ENCODE peak calls at places on chromosomes 3 and 15, in five cellular contexts. Z is RWPE2, S is heart left ventricle, N is PC-9, E is H7. U is an unnamed sample. For H3K36me3, the result is how much of the 10 kb centered on the place peaks cover.

GRCh38 chr15:68637755-68638405 is 59.1 kb downstream of the CORO2B start:
- DNase-seq in Z (no peak), S (peak), N (no peak), E (no peak), U (peak)

GRCh38 chr3:173599673-173600072 is 202.1 kb downstream of the NLGN1 start:
- DNase-seq in Z (no peak), S (no peak), N (no peak), E (no peak), U (no peak)

GRCh38 chr3:140008693-140008980 is 73.7 kb downstream of the CLSTN2 start:
- DNase-seq in Z (no peak), S (no peak), N (no peak), E (no peak), U (no peak)

GRCh38 chr3:185744997-185745843 is 79.6 kb downstream of the IGF2BP2 start:
- DNase-seq in Z (peak), S (no peak), N (peak), E (no peak), U (no peak)

GRCh38 chr15:47371939-47372338 is 345.4 kb upstream of the SEMA6D start:
- DNase-seq in Z (no peak), S (no peak), N (no peak), E (no peak), U (no peak)

GRCh38 chr3:40417845-40418543 is 31.0 kb downstream of the ENTPD3 start:
- DNase-seq in Z (no peak), S (no peak), N (no peak), E (no peak), U (no peak)

GRCh38 chr3:20326537-20326936 is 140.5 kb upstream of the SGO1 start:
- DNase-seq in Z (no peak), S (no peak), N (no peak), E (no peak), U (no peak)

GRCh38 chr3:183275418-183275817 is 22.4 kb downstream of the B3GNT5 start:
- DNase-seq in Z (no peak), S (no peak), N (peak), E (no peak), U (no peak)

GRCh38 chr3:31979006-31979697 is 1.9 kb downstream of the OSBPL10 start:
- DNase-seq in Z (no peak), S (no peak), N (no peak), E (no peak), U (no peak)

GRCh38 chr3:40597441-40597840 is 72.7 kb downstream of the ZNF621 start:
- DNase-seq in Z (no peak), S (no peak), N (no peak), E (no peak), U (no peak)

GRCh38 chr3:39449796-39450195 is 17.7 kb upstream of the MOBP start:
- DNase-seq in Z (no peak), S (no peak), N (no peak), E (no peak), U (no peak)

GRCh38 chr15:67149859-67150824 is 84.7 kb downstream of the SMAD3 start:
- DNase-seq in Z (peak), S (peak), N (peak), E (peak), U (no peak)

GRCh38 chr3:13069495-13069894 is 3.7 kb downstream of the IQSEC1 start:
- DNase-seq in Z (no peak), S (no peak), N (no peak), E (no peak), U (no peak)

GRCh38 chr3:13070622-13071021 is 2.6 kb downstream of the IQSEC1 start:
- DNase-seq in Z (no peak), S (no peak), N (no peak), E (no peak), U (no peak)

GRCh38 chr3:13072239-13073041 is 789 bp downstream of the IQSEC1 start:
- DNase-seq in Z (no peak), S (peak), N (no peak), E (peak), U (no peak)

GRCh38 chr3:13073042-13073906 is at the start of gene IQSEC1:
- DNase-seq in Z (no peak), S (peak), N (no peak), E (peak), U (no peak)

GRCh38 chr3:13071695-13072094 is 1.5 kb downstream of the IQSEC1 start:
- DNase-seq in Z (no peak), S (no peak), N (no peak), E (no peak), U (no peak)
- H3K4me3 ChIP-seq in Z (no peak), S (no peak), N (no peak), E (no peak), U (no peak)

GRCh38 chr3:121661376-121661775 is 673 bp upstream of the HCLS1 start:
- DNase-seq in Z (no peak), S (no peak), N (no peak), E (no peak), U (no peak)
- H3K36me3 ChIP-seq in Z (under half), S (under half), N (under half), E (under half), U (under half)

GRCh38 chr15:95326689-95327525 is 1003.6 kb upstream of the NR2F2 start:
- DNase-seq in Z (no peak), S (no peak), N (no peak), E (peak), U (peak)
- H3K4me3 ChIP-seq in Z (peak), S (peak), N (no peak), E (peak), U (peak)

GRCh38 chr15:70356919-70357318 is 259.2 kb upstream of the TLE3 start:
- DNase-seq in Z (peak), S (no peak), N (no peak), E (no peak), U (no peak)

GRCh38 chr15:70356062-70356860 is 258.5 kb upstream of the TLE3 start:
- DNase-seq in Z (peak), S (no peak), N (no peak), E (no peak), U (peak)

GRCh38 chr15:70358011-70358819 is 260.5 kb upstream of the TLE3 start:
- DNase-seq in Z (peak), S (no peak), N (no peak), E (no peak), U (no peak)

GRCh38 chr15:70358871-70359647 is 261.3 kb upstream of the TLE3 start:
- DNase-seq in Z (peak), S (no peak), N (no peak), E (no peak), U (no peak)

DNA sequence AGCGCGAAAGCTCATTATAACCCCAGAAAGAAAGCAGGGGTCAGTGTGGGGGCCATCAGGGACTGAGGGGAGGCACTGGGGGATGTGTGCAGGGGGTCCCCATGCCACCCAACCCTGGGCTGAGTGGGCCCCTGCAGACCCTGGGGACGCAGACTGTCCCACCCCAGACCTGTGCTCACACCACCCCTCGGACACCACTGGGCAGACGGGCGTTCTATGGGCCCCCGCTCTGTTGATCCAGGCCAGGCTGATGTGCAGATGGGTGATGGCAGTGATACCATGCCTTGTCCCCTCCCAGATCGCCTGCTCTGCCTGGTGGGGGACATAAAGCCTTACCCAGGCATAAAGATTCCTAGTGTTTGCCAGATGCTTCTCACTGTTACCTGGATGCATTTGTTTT is 259.7 kb upstream of the TLE3 start:
- DNase-seq in Z (peak), S (no peak), N (no peak), E (no peak), U (no peak)
- H3K36me3 ChIP-seq in Z (under half), S (under half), N (under half), E (under half), U (under half)

GRCh38 chr3:49929333-49930240 is at the start of gene MON1A:
- DNase-seq in Z (peak), S (peak), N (peak), E (peak), U (peak)
- H3K4me3 ChIP-seq in Z (peak), S (peak), N (peak), E (peak), U (peak)

GRCh38 chr15:25087137-25087536 is 132.3 kb downstream of the SNRPN start:
- DNase-seq in Z (peak), S (no peak), N (no peak), E (no peak), U (no peak)

GRCh38 chr15:25090073-25090733 is 135.4 kb downstream of the SNRPN start:
- DNase-seq in Z (peak), S (no peak), N (no peak), E (no peak), U (no peak)

GRCh38 chr15:25089577-25089976 is 134.8 kb downstream of the SNRPN start:
- DNase-seq in Z (peak), S (no peak), N (no peak), E (no peak), U (no peak)

GRCh38 chr15:25091421-25092158 is 136.8 kb downstream of the SNRPN start:
- DNase-seq in Z (peak), S (no peak), N (no peak), E (no peak), U (no peak)

DNA sequence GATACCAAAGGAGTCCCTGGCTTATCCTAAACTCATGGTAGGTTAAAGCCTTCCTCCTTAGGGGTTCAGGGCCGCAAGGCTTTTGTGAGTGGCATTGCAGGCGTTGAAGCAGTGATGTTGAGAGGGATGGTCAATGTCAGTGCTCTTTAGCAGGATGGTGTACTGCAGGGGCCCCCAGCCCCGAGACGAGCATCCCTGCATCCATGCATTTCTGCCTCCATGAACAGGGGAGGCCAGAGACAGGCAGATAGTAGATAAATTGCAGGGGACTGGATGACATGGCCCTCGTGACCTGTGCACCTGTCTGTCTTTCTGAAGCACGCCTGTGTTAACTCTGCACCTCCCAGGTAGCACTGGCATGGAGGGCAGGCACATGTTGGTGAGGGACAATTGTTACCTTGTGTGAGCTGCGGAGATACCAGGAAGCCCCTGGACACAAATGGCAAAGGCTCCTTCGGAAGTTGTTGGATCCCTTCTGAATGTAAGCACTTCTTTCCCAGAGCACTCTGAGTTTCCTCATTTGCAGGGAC is 133.5 kb downstream of the SNRPN start:
- DNase-seq in Z (no peak), S (no peak), N (no peak), E (no peak), U (no peak)
- H3K36me3 ChIP-seq in Z (half or more), S (half or more), N (under half), E (half or more), U (under half)

DNA sequence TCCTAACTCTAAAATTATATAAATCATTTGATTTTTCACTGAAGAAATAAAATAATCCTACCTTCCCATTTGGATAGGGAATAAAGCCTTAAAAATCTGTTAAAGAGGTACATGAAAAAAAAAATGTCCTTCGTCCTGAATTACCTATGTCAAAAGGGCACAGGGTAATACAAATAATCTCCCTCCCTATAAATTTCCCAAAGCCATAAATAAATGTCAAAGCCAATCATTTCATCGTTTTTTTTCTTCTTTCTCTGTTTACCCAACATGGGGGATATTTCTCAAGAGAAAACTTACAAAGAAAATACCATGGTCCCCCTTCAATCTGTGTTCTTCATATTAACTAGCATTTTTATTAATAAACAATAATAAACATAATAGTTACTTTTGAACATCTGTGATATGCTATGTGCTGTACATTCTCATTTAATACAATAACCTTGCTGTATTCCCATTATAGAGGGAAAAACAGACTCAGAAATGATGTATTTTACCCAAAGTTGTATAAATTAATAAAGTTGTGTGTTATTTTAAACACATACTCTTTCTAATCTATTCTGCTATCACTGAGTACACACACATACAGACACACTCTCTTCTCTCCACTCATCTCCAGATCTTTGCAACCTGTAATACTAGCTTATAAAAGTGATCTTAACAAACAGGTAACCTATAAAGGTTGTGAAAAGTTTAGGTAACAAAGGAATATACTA is 910 bp upstream of the ANKRD28 start:
- DNase-seq in Z (no peak), S (no peak), N (no peak), E (no peak), U (no peak)
- H3K4me3 ChIP-seq in Z (no peak), S (no peak), N (peak), E (no peak), U (no peak)

GRCh38 chr3:62604301-62604700 is 231.0 kb upstream of the FEZF2 start:
- DNase-seq in Z (no peak), S (no peak), N (peak), E (no peak), U (no peak)

GRCh38 chr3:62602987-62603386 is 229.6 kb upstream of the FEZF2 start:
- DNase-seq in Z (no peak), S (no peak), N (no peak), E (no peak), U (no peak)

GRCh38 chr3:62607287-62608029 is 234.1 kb upstream of the FEZF2 start:
- DNase-seq in Z (no peak), S (peak), N (peak), E (no peak), U (no peak)

GRCh38 chr3:62604746-62605351 is 231.5 kb upstream of the FEZF2 start:
- DNase-seq in Z (no peak), S (no peak), N (no peak), E (no peak), U (no peak)

DNA sequence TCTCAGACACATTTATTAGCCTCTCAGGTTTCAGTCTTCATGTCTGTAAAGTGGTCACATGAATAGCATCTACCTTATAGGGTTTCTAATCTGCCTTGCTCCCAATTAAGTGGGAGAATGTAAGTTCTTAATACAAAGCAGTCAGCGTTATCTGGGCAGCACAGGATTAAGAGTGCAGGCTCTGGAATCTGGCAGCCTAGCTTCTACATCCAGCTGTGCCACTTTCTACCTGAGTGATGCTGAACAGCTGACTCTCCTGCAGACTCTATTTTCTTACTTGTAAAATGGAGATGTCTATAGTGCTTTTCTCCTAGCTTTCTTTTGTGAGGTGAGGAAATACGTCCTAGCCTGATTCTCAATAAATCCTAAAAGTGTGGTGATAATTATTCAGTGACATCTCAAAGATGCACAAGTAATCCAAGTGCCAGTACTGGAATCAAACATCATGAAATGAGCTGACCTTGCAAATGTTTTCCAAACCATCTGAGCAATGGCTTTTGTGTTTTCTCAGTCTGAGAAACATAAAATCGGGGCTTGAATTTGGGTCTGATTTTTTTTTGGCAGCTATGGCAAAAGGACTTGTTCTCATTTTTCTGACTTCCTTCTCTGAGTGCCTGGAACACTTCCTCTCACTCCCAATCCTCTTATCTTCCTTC is 232.2 kb upstream of the FEZF2 start:
- DNase-seq in Z (no peak), S (no peak), N (no peak), E (no peak), U (no peak)
- H3K36me3 ChIP-seq in Z (under half), S (under half), N (under half), E (under half), U (under half)

U was measured in tibial nerve.